ENCODE peak calls at places on chromosomes 11 and 22, in ten cellular contexts. M, Q, J, Y, V, Z, G, A, T and U are unnamed samples.

GRCh38 chr11:70364745-70365535 is 33.4 kb upstream of the CTTN start:
- DNase-seq in V (no peak), Z (no peak), G (no peak), J (no peak), Q (no peak), A (no peak), M (no peak), T (no peak), Y (no peak), U (no peak)

GRCh38 chr11:75797796-75798195 is 17.2 kb upstream of the UVRAG start:
- DNase-seq in G (peak; percentile 56), A (no peak), Q (no peak), J (no peak), Z (no peak), M (peak; percentile 18), V (no peak), T (no peak), Y (no peak), U (no peak)

GRCh38 chr11:114832532-114833125 is 154.3 kb downstream of the NXPE2 start:
- DNase-seq in Y (no peak), G (no peak), M (no peak), T (no peak), J (no peak), A (no peak), Z (no peak), Q (no peak), V (no peak), U (no peak)

GRCh38 chr11:128705124-128705920 is 11.4 kb downstream of the FLI1 start:
- DNase-seq in M (no peak), J (no peak), Z (no peak), T (no peak), A (no peak), Y (no peak), Q (no peak), V (no peak), G (no peak), U (no peak)

GRCh38 chr11:19759389-19759788 is 46.8 kb downstream of the NAV2 start:
- DNase-seq in T (no peak), J (no peak), V (no peak), Y (no peak), G (no peak), Q (no peak), M (no peak), Z (no peak), A (no peak), U (no peak)

GRCh38 chr11:117621226-117621625 is 175.8 kb downstream of the DSCAML1 start:
- DNase-seq in T (no peak), M (peak; percentile 17), Z (peak; percentile 8), G (peak; percentile 56), V (no peak), Y (no peak), Q (no peak), J (no peak), A (no peak), U (no peak)

GRCh38 chr11:61728940-61729219 is 23.6 kb upstream of the MYRF start:
- DNase-seq in M (peak; percentile 31), Z (peak; percentile 59), Y (no peak), A (peak; percentile 77), V (no peak), J (no peak), T (no peak), Q (no peak), G (peak; percentile 90), U (no peak)

GRCh38 chr11:8040921-8041285 is 40.1 kb upstream of the TUB start:
- DNase-seq in Z (no peak), T (no peak), Y (no peak), V (no peak), G (no peak), M (no peak), Q (no peak), A (no peak), J (no peak), U (no peak)

GRCh38 chr11:132312161-132312560 is 941.7 kb downstream of the NTM start:
- DNase-seq in Q (no peak), V (no peak), A (peak; percentile 86), T (no peak), Y (no peak), M (peak; percentile 56), G (peak; percentile 39), Z (peak; percentile 82), J (no peak), U (no peak)

GRCh38 chr22:44399906-44400762 is 87.4 kb upstream of the SHISAL1 start:
- DNase-seq in Z (no peak), G (no peak), M (no peak), Q (peak; percentile 6), J (no peak), T (peak; percentile 45), V (peak; percentile 11), A (no peak), Y (peak; percentile 17), U (no peak)

GRCh38 chr11:10486161-10486840 is 31.2 kb downstream of the AMPD3 start:
- DNase-seq in Z (no peak), Y (no peak), T (no peak), Q (no peak), M (no peak), V (no peak), J (no peak), G (no peak), A (no peak), U (no peak)

GRCh38 chr11:46894506-46894905 is 23.8 kb downstream of the LRP4 start:
- DNase-seq in Z (no peak), M (no peak), Q (no peak), A (no peak), G (no peak), V (no peak), Y (no peak), T (no peak), J (no peak), U (no peak)

GRCh38 chr22:23849009-23850006 is 8.4 kb upstream of the SLC2A11 start:
- DNase-seq in V (peak; percentile 85), Y (peak; percentile 91), G (peak; percentile 79), M (peak; percentile 78), T (peak; percentile 92), J (peak; percentile 97), A (peak; percentile 73), Q (peak; percentile 93), Z (peak; percentile 67), U (peak; percentile 96)

GRCh38 chr11:78941226-78941851 is 366.7 kb upstream of the NARS2 start:
- DNase-seq in G (no peak), V (no peak), Y (no peak), M (no peak), T (peak; percentile 64), Q (no peak), A (no peak), Z (no peak), J (no peak), U (no peak)

GRCh38 chr11:114162719-114163123 is 103.2 kb downstream of the ZBTB16 start:
- DNase-seq in J (peak; percentile 27), M (peak; percentile 100), V (peak; percentile 91), G (peak; percentile 95), Z (peak; percentile 100), T (peak; percentile 84), Q (no peak), Y (peak; percentile 92), A (peak; percentile 95), U (no peak)

GRCh38 chr22:41885576-41885975 is 29.3 kb downstream of the SHISA8 start:
- DNase-seq in M (no peak), V (no peak), Z (no peak), G (no peak), Y (no peak), A (no peak), T (no peak), Q (no peak), J (no peak), U (no peak)

GRCh38 chr11:92765965-92766371 is 203.5 kb upstream of the MTNR1B start:
- DNase-seq in A (no peak), Q (no peak), T (no peak), Z (peak; percentile 42), V (no peak), M (peak; percentile 79), Y (no peak), J (peak; percentile 46), G (no peak), U (no peak)
- TF ChIP-seq CTCF in A (no peak), Q (no peak), T (no peak), Z (no peak), V (no peak), M (no peak), Y (no peak), J (no peak), G (no peak), U (no peak)

DNA sequence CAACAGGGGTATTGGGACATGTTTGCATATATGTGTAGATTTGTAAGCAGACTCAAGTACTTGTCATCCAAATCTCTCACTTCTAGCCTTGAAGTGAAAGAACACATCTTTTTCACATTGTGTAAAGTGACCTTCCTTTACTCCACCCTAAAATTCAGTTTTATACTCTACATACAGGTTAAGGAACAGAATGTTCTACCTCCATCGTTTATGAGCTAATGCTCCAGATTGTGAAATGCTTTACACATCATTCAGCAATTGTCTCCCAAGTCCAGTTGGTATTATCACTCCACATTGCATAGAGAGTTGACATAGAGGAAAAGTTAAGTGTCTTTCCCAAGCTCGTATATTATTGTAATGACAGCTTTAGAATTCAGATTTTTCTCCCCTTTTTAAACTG is 46.1 kb upstream of the BLID start:
- DNase-seq in Z (no peak), V (no peak), T (no peak), A (peak; percentile 72), Q (no peak), G (no peak), M (peak; percentile 75), J (no peak), Y (no peak), U (no peak)
- TF ChIP-seq CTCF in Z (no peak), V (no peak), T (no peak), A (no peak), Q (no peak), G (no peak), M (no peak), J (no peak), Y (no peak), U (no peak)

GRCh38 chr11:68565768-68566167 is 105.2 kb downstream of the PPP6R3 start:
- DNase-seq in Q (no peak), T (no peak), A (no peak), M (no peak), J (no peak), Z (no peak), G (no peak), Y (no peak), V (no peak), U (no peak)
- TF ChIP-seq CTCF in Q (no peak), T (no peak), A (no peak), M (no peak), J (no peak), Z (no peak), G (no peak), Y (no peak), V (no peak), U (no peak)

GRCh38 chr11:13538044-13538443 is 42.2 kb upstream of the PTH start:
- DNase-seq in V (no peak), Q (no peak), G (no peak), Z (no peak), J (no peak), Y (no peak), M (no peak), A (no peak), T (no peak), U (no peak)

GRCh38 chr11:13535819-13536218 is 40.0 kb upstream of the PTH start:
- DNase-seq in J (no peak), Q (no peak), Z (no peak), V (no peak), M (no peak), A (peak; percentile 2), T (no peak), Y (no peak), G (peak; percentile 2), U (no peak)

DNA sequence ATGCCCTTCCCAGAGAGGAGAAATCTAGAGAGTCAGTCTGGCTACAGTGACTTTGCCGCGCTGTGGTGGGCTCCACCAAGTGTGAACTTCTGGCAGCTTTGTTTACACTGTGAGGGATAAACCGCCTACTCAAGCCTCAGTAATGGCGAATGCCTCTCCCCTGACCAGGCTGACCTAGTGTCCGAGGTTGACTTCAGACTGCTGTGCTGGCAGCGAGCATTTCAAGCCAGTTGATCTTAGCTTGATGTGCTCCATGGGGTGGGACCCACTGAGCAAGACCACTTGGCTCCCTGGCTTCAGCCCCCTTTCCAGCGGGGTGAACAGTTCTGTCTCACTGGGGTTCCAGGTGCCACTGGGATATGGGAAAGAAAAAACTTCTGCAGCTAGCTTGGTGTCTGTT is 38.6 kb upstream of the PTH start:
- DNase-seq in T (no peak), J (no peak), Z (no peak), Q (no peak), G (no peak), V (no peak), A (no peak), Y (no peak), M (no peak), U (no peak)
- TF ChIP-seq CTCF in T (no peak), J (no peak), Z (no peak), Q (no peak), G (no peak), V (no peak), A (no peak), Y (no peak), M (no peak), U (no peak)